ENCODE peak calls at places on chromosomes 4 and X, in seven cellular contexts. One of them, this sample, is unnamed.

GRCh38 chrX:140190441-140191108 is 225.3 kb upstream of the CXorf66 start:
- DNase-seq in AG04450: no peak
- DNase-seq in stromal cell of bone marrow: no peak
- DNase-seq in activated CD4-positive, alpha-beta T cell treated with anti-CD3 and anti-CD28 coated beads for 1 hour: no peak
- DNase-seq in adrenal gland: peak
- DNase-seq in activated T-cell treated with anti-CD3 and anti-CD28 coated beads, Interleukin-2, amount 50 U/mL, for 72 hours: no peak
- DNase-seq in head of caudate nucleus: no peak
- DNase-seq in this sample: no peak

GRCh38 chr4:177235026-177235425 is 74.6 kb upstream of the NEIL3 start:
- DNase-seq in head of caudate nucleus: no peak
- DNase-seq in adrenal gland: no peak
- DNase-seq in AG04450: no peak
- DNase-seq in stromal cell of bone marrow: no peak
- DNase-seq in activated CD4-positive, alpha-beta T cell treated with anti-CD3 and anti-CD28 coated beads for 1 hour: no peak
- DNase-seq in activated T-cell treated with anti-CD3 and anti-CD28 coated beads, Interleukin-2, amount 50 U/mL, for 72 hours: no peak
- DNase-seq in this sample: no peak

GRCh38 chr4:41360911-41361830 is 104.4 kb downstream of the UCHL1 start:
- DNase-seq in activated T-cell treated with anti-CD3 and anti-CD28 coated beads, Interleukin-2, amount 50 U/mL, for 72 hours: no peak
- DNase-seq in AG04450: no peak
- DNase-seq in activated CD4-positive, alpha-beta T cell treated with anti-CD3 and anti-CD28 coated beads for 1 hour: no peak
- DNase-seq in adrenal gland: peak
- DNase-seq in stromal cell of bone marrow: no peak
- DNase-seq in head of caudate nucleus: peak
- DNase-seq in this sample: no peak

GRCh38 chr4:54714631-54715030 is 56.9 kb downstream of the KIT start:
- DNase-seq in AG04450: no peak
- DNase-seq in head of caudate nucleus: no peak
- DNase-seq in activated T-cell treated with anti-CD3 and anti-CD28 coated beads, Interleukin-2, amount 50 U/mL, for 72 hours: no peak
- DNase-seq in adrenal gland: no peak
- DNase-seq in activated CD4-positive, alpha-beta T cell treated with anti-CD3 and anti-CD28 coated beads for 1 hour: no peak
- DNase-seq in stromal cell of bone marrow: no peak
- DNase-seq in this sample: no peak

GRCh38 chrX:47621851-47622250 is 2.2 kb upstream of the SYN1 start:
- DNase-seq in AG04450: no peak
- DNase-seq in activated CD4-positive, alpha-beta T cell treated with anti-CD3 and anti-CD28 coated beads for 1 hour: no peak
- DNase-seq in activated T-cell treated with anti-CD3 and anti-CD28 coated beads, Interleukin-2, amount 50 U/mL, for 72 hours: no peak
- DNase-seq in stromal cell of bone marrow: no peak
- DNase-seq in head of caudate nucleus: no peak
- DNase-seq in adrenal gland: no peak
- DNase-seq in this sample: no peak

GRCh38 chr4:87196146-87196545 is 24.3 kb downstream of the KLHL8 start:
- DNase-seq in activated CD4-positive, alpha-beta T cell treated with anti-CD3 and anti-CD28 coated beads for 1 hour: no peak
- DNase-seq in stromal cell of bone marrow: no peak
- DNase-seq in activated T-cell treated with anti-CD3 and anti-CD28 coated beads, Interleukin-2, amount 50 U/mL, for 72 hours: no peak
- DNase-seq in adrenal gland: no peak
- DNase-seq in head of caudate nucleus: no peak
- DNase-seq in AG04450: no peak
- DNase-seq in this sample: no peak

GRCh38 chr4:25092139-25092538 is 61.4 kb upstream of the LGI2 start:
- DNase-seq in adrenal gland: no peak
- DNase-seq in activated CD4-positive, alpha-beta T cell treated with anti-CD3 and anti-CD28 coated beads for 1 hour: no peak
- DNase-seq in head of caudate nucleus: no peak
- DNase-seq in activated T-cell treated with anti-CD3 and anti-CD28 coated beads, Interleukin-2, amount 50 U/mL, for 72 hours: no peak
- DNase-seq in AG04450: no peak
- DNase-seq in stromal cell of bone marrow: no peak
- DNase-seq in this sample: no peak

GRCh38 chr4:37584530-37585060 is 101.6 kb downstream of the RELL1 start:
- DNase-seq in head of caudate nucleus: no peak
- DNase-seq in stromal cell of bone marrow: no peak
- DNase-seq in activated T-cell treated with anti-CD3 and anti-CD28 coated beads, Interleukin-2, amount 50 U/mL, for 72 hours: no peak
- DNase-seq in AG04450: no peak
- DNase-seq in activated CD4-positive, alpha-beta T cell treated with anti-CD3 and anti-CD28 coated beads for 1 hour: no peak
- DNase-seq in adrenal gland: no peak
- DNase-seq in this sample: no peak

GRCh38 chr4:139975830-139976272 is 178.1 kb downstream of the MAML3 start:
- DNase-seq in AG04450: no peak
- DNase-seq in activated CD4-positive, alpha-beta T cell treated with anti-CD3 and anti-CD28 coated beads for 1 hour: no peak
- DNase-seq in stromal cell of bone marrow: peak
- DNase-seq in activated T-cell treated with anti-CD3 and anti-CD28 coated beads, Interleukin-2, amount 50 U/mL, for 72 hours: no peak
- DNase-seq in adrenal gland: peak
- DNase-seq in head of caudate nucleus: no peak
- DNase-seq in this sample: no peak

GRCh38 chr4:88746186-88746585 is 48.6 kb upstream of the NAP1L5 start:
- DNase-seq in head of caudate nucleus: no peak
- DNase-seq in stromal cell of bone marrow: no peak
- DNase-seq in activated T-cell treated with anti-CD3 and anti-CD28 coated beads, Interleukin-2, amount 50 U/mL, for 72 hours: no peak
- DNase-seq in activated CD4-positive, alpha-beta T cell treated with anti-CD3 and anti-CD28 coated beads for 1 hour: no peak
- DNase-seq in adrenal gland: no peak
- DNase-seq in AG04450: no peak
- DNase-seq in this sample: no peak

This sample was measured in fibroblast of the conjunctiva.